ENCODE peak calls at places on chromosomes 5 and 9, in six cellular contexts. Z is GM12864, G is mesenchymal stem cell, O is GM23338, B is foreskin fibroblast, N is pons. W is an unnamed sample.

GRCh38 chr5:150631326-150631701 is 9.1 kb upstream of the SYNPO start:
- DNase-seq in G (no peak), O (no peak), N (no peak), B (no peak), Z (no peak), W (no peak)

GRCh38 chr9:136726118-136726517 is 13.7 kb downstream of the DIPK1B start:
- DNase-seq in O (no peak), G (no peak), N (no peak), Z (no peak), B (no peak), W (no peak)

GRCh38 chr5:63854076-63854475 is 108.2 kb downstream of the HTR1A start:
- DNase-seq in N (no peak), G (no peak), B (no peak), Z (no peak), O (peak), W (no peak)

GRCh38 chr9:9973062-9973461 is 639.7 kb downstream of the PTPRD start:
- DNase-seq in Z (no peak), N (no peak), G (no peak), O (peak), B (no peak), W (no peak)

GRCh38 chr5:127892467-127893207 is 189.4 kb downstream of the CCDC192 start:
- DNase-seq in O (no peak), N (peak), G (peak), B (no peak), Z (no peak), W (no peak)

GRCh38 chr5:133079048-133079447 is 27.2 kb downstream of the HSPA4 start:
- DNase-seq in G (peak), O (no peak), N (no peak), B (no peak), Z (no peak), W (no peak)

GRCh38 chr5:10654566-10654965 is 90.7 kb downstream of the ANKRD33B start:
- DNase-seq in G (no peak), B (no peak), O (no peak), Z (no peak), N (no peak), W (no peak)

GRCh38 chr5:125393416-125393815 is 647.0 kb upstream of the ZNF608 start:
- DNase-seq in O (no peak), Z (no peak), B (no peak), G (no peak), N (no peak), W (no peak)

GRCh38 chr5:174726916-174727793 is 2.8 kb downstream of the MSX2 start:
- DNase-seq in G (no peak), O (peak), Z (no peak), N (no peak), B (no peak), W (no peak)

GRCh38 chr5:66558562-66558961 is 37.6 kb upstream of the MAST4 start:
- DNase-seq in B (no peak), G (peak), Z (peak), O (no peak), N (no peak), W (no peak)

GRCh38 chr9:131405858-131406566 is 12.1 kb downstream of the PRRC2B start:
- DNase-seq in G (no peak), O (no peak), Z (no peak), B (no peak), N (no peak), W (peak)

W was measured in left cardiac atrium.